ENCODE peak calls at places on chromosomes 12 and 14, in four cellular contexts. One of them, this sample, is unnamed.

GRCh38 chr12:52014567-52015392 is 8.0 kb downstream of the TAMALIN start:
- DNase-seq in HAP-1: no peak
- DNase-seq in naive thymus-derived CD4-positive, alpha-beta T cell: no peak
- DNase-seq in esophagus muscularis mucosa: no peak
- DNase-seq in this sample: peak; percentile 8

GRCh38 chr12:18461738-18462137 is 200.4 kb downstream of the PIK3C2G start:
- DNase-seq in HAP-1: no peak
- DNase-seq in esophagus muscularis mucosa: no peak
- DNase-seq in naive thymus-derived CD4-positive, alpha-beta T cell: no peak
- DNase-seq in this sample: no peak

GRCh38 chr12:14366211-14366762 is 805 bp downstream of the ATF7IP start:
- DNase-seq in HAP-1: no peak
- DNase-seq in naive thymus-derived CD4-positive, alpha-beta T cell: no peak
- DNase-seq in esophagus muscularis mucosa: no peak
- DNase-seq in this sample: peak; percentile 17

GRCh38 chr12:13135336-13136178 is 32.1 kb upstream of the GSG1 start:
- DNase-seq in esophagus muscularis mucosa: no peak
- DNase-seq in naive thymus-derived CD4-positive, alpha-beta T cell: no peak
- DNase-seq in HAP-1: peak; percentile 25
- DNase-seq in this sample: no peak

GRCh38 chr12:113439606-113440030 is 17.4 kb downstream of the SDSL start:
- DNase-seq in HAP-1: peak; percentile 86
- DNase-seq in esophagus muscularis mucosa: no peak
- DNase-seq in naive thymus-derived CD4-positive, alpha-beta T cell: no peak
- DNase-seq in this sample: no peak

GRCh38 chr14:31934767-31935266 is 142.3 kb upstream of the ARHGAP5 start:
- DNase-seq in naive thymus-derived CD4-positive, alpha-beta T cell: no peak
- DNase-seq in esophagus muscularis mucosa: no peak
- DNase-seq in HAP-1: peak; percentile 85
- DNase-seq in this sample: peak; percentile 29

GRCh38 chr12:132487311-132487741 is 2.6 kb upstream of the FBRSL1 start:
- DNase-seq in naive thymus-derived CD4-positive, alpha-beta T cell: no peak
- DNase-seq in HAP-1: no peak
- DNase-seq in esophagus muscularis mucosa: no peak
- DNase-seq in this sample: no peak

GRCh38 chr14:50928002-50928635 is 16.2 kb downstream of the PYGL start:
- DNase-seq in esophagus muscularis mucosa: peak; percentile 80
- DNase-seq in naive thymus-derived CD4-positive, alpha-beta T cell: no peak
- DNase-seq in HAP-1: no peak
- DNase-seq in this sample: no peak

GRCh38 chr12:122014781-122015180 is 6.9 kb upstream of the BCL7A start:
- DNase-seq in esophagus muscularis mucosa: no peak
- DNase-seq in HAP-1: no peak
- DNase-seq in naive thymus-derived CD4-positive, alpha-beta T cell: no peak
- DNase-seq in this sample: no peak

GRCh38 chr12:70736775-70737174 is 99.5 kb upstream of the PTPRB start:
- DNase-seq in esophagus muscularis mucosa: no peak
- DNase-seq in naive thymus-derived CD4-positive, alpha-beta T cell: no peak
- DNase-seq in HAP-1: no peak
- DNase-seq in this sample: no peak

GRCh38 chr12:122457627-122458026 is 35.2 kb upstream of the CLIP1 start:
- DNase-seq in esophagus muscularis mucosa: no peak
- DNase-seq in naive thymus-derived CD4-positive, alpha-beta T cell: no peak
- DNase-seq in HAP-1: no peak
- DNase-seq in this sample: no peak

DNA sequence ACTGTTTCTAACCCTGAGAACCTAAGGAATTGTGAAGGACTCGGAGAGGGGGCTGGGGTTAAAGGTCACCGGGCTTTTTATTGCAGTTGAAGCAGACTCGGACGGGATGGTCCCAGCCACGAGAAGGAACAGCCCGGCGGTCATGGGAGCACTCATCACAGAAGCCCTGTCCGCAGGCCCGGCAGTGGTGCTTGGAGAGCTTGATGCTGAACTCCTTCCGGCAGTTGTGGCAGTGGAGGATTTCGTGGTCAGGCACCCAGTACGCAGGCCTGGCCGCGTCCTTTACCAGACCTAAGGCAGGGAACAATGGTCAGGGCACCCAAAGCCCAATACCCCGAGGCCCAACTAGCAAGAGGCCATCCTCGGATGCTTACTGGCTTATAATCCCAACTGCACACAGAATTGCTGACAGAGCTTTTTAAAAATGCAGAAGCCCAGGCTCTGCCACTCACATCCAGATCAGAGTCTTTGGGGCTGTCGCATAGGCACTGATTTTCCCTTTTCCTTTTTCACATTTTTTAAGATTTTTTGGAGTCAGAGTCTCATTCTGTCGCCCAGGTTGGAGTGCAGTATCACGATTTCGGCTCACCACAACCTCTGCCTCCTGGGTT is 44.7 kb downstream of the DCAF4 start:
- DNase-seq in HAP-1: no peak
- DNase-seq in naive thymus-derived CD4-positive, alpha-beta T cell: no peak
- DNase-seq in esophagus muscularis mucosa: no peak
- DNase-seq in this sample: no peak
- H3K36me3 ChIP-seq in HAP-1: peaks cover 6% of the 10 kb centered on the region
- H3K36me3 ChIP-seq in naive thymus-derived CD4-positive, alpha-beta T cell: peaks cover 12% of the 10 kb centered on the region
- H3K36me3 ChIP-seq in esophagus muscularis mucosa: peaks cover 90% of the 10 kb centered on the region
- H3K36me3 ChIP-seq in this sample: peaks cover 28% of the 10 kb centered on the region

GRCh38 chr14:73724696-73725095 is 10.5 kb upstream of the PNMA1 start:
- DNase-seq in naive thymus-derived CD4-positive, alpha-beta T cell: no peak
- DNase-seq in esophagus muscularis mucosa: peak; percentile 66
- DNase-seq in HAP-1: peak; percentile 4
- DNase-seq in this sample: no peak

GRCh38 chr14:73723799-73724621 is 9.8 kb upstream of the PNMA1 start:
- DNase-seq in naive thymus-derived CD4-positive, alpha-beta T cell: no peak
- DNase-seq in HAP-1: peak; percentile 56
- DNase-seq in esophagus muscularis mucosa: peak; percentile 93
- DNase-seq in this sample: no peak

GRCh38 chr14:73727181-73727580 is 13.0 kb upstream of the PNMA1 start:
- DNase-seq in esophagus muscularis mucosa: no peak
- DNase-seq in naive thymus-derived CD4-positive, alpha-beta T cell: no peak
- DNase-seq in HAP-1: no peak
- DNase-seq in this sample: no peak

GRCh38 chr14:73726025-73726961 is 12.1 kb upstream of the PNMA1 start:
- DNase-seq in HAP-1: peak; percentile 4
- DNase-seq in naive thymus-derived CD4-positive, alpha-beta T cell: no peak
- DNase-seq in esophagus muscularis mucosa: peak; percentile 68
- DNase-seq in this sample: no peak

DNA sequence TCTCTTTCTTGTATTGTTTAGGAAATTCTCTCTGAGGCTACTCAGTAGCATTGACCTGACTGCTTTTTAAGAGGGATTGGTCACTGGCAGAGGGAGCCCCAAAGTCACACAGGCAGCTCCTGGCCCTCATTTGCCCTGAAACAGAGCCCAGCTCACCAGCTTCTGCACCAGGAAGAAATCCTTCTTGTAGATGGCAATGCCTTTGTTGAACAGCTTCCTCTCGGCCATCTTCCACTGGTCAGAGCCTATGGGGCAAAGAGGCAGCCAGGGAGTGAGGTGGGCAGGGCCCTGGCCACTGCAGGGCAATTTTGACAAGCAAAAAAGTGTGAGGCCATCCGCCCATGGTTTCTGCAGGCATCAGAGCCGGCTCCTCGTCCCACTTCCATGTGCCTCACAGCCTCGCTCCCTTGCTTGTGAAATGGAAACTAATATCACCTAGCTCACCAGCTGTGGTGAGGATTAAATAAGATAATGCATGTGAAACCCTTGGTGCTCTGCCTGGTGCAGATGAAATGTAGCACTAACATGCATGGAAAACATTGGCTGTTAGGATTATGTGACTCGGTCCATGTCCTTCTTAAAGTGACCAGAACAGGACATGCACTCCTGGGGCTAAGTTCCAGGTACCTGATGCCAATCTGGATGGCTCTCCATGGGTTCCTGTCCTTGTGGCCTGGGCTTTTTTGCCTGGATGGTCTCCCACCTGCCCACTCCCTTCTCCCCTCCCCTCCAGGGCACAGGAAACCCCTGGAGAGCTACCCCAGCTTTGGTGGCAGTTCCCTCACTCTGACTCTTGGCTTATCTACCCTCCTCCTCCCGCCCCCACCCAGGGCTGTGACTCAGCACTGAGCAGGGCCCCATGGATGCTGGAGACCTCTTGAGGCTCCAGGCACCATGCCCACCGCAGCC is 11.2 kb upstream of the PNMA1 start:
- DNase-seq in HAP-1: peak; percentile 6
- DNase-seq in naive thymus-derived CD4-positive, alpha-beta T cell: no peak
- DNase-seq in esophagus muscularis mucosa: peak; percentile 90
- DNase-seq in this sample: no peak
- H3K36me3 ChIP-seq in HAP-1: peaks cover 86% of the 10 kb centered on the region
- H3K36me3 ChIP-seq in naive thymus-derived CD4-positive, alpha-beta T cell: peaks cover 37% of the 10 kb centered on the region
- H3K36me3 ChIP-seq in esophagus muscularis mucosa: peaks cover 83% of the 10 kb centered on the region
- H3K36me3 ChIP-seq in this sample: peaks cover 86% of the 10 kb centered on the region

GRCh38 chr12:53589423-53589822 is 36.8 kb downstream of the ATF7 start:
- DNase-seq in naive thymus-derived CD4-positive, alpha-beta T cell: no peak
- DNase-seq in esophagus muscularis mucosa: no peak
- DNase-seq in HAP-1: no peak
- DNase-seq in this sample: no peak
- H3K36me3 ChIP-seq in naive thymus-derived CD4-positive, alpha-beta T cell: no peaks in the 10 kb centered on the region
- H3K36me3 ChIP-seq in esophagus muscularis mucosa: no peaks in the 10 kb centered on the region
- H3K36me3 ChIP-seq in HAP-1: no peaks in the 10 kb centered on the region
- H3K36me3 ChIP-seq in this sample: no peaks in the 10 kb centered on the region

GRCh38 chr12:6461401-6462233 is 8.9 kb downstream of the VAMP1 start:
- DNase-seq in esophagus muscularis mucosa: no peak
- DNase-seq in HAP-1: no peak
- DNase-seq in naive thymus-derived CD4-positive, alpha-beta T cell: peak; percentile 85
- DNase-seq in this sample: peak; percentile 82
- H3K36me3 ChIP-seq in esophagus muscularis mucosa: peaks cover 94% of the 10 kb centered on the region
- H3K36me3 ChIP-seq in HAP-1: peaks cover 26% of the 10 kb centered on the region
- H3K36me3 ChIP-seq in naive thymus-derived CD4-positive, alpha-beta T cell: peaks cover 32% of the 10 kb centered on the region
- H3K36me3 ChIP-seq in this sample: peaks cover 52% of the 10 kb centered on the region

This sample was measured in CD4-positive, alpha-beta memory T cell.